ENCODE peak calls at places on chromosomes 12 and 14, in six cellular contexts. D is OCI-LY7, F is GM06990, E is brain microvascular endothelial cell, T is AG04449, J is GM12864. O is an unnamed sample.

GRCh38 chr12:69898236-69898635 is 73.2 kb downstream of the MYRFL start:
- DNase-seq in D (no peak), F (no peak), E (peak; percentile 18), T (peak; percentile 44), J (no peak), O (no peak)

GRCh38 chr12:52438305-52439301 is 4.4 kb upstream of the KRT75 start:
- DNase-seq in D (no peak), F (no peak), E (no peak), T (no peak), J (no peak), O (no peak)

GRCh38 chr12:132771126-132771838 is 9.7 kb upstream of the ANKLE2 start:
- DNase-seq in D (peak; percentile 92), F (peak; percentile 70), E (no peak), T (no peak), J (peak; percentile 73), O (peak; percentile 16)

GRCh38 chr14:36683083-36683724 is 21.5 kb downstream of the PAX9 start:
- DNase-seq in D (no peak), F (no peak), E (no peak), T (no peak), J (no peak), O (no peak)

GRCh38 chr14:103056322-103057027 is 874 bp downstream of the CDC42BPB start:
- DNase-seq in D (no peak), F (no peak), E (peak; percentile 61), T (no peak), J (no peak), O (no peak)

GRCh38 chr14:104155513-104155912 is 17.1 kb downstream of the KIF26A start:
- DNase-seq in D (no peak), F (no peak), E (no peak), T (no peak), J (no peak), O (no peak)

GRCh38 chr14:70812124-70812818 is 3.0 kb upstream of the MAP3K9 start:
- DNase-seq in D (no peak), F (no peak), E (no peak), T (no peak), J (no peak), O (no peak)

GRCh38 chr12:92539966-92540791 is 162.6 kb upstream of the PLEKHG7 start:
- DNase-seq in D (peak; percentile 24), F (no peak), E (no peak), T (no peak), J (no peak), O (no peak)

GRCh38 chr12:60324746-60325145 is 728.9 kb downstream of the SLC16A7 start:
- DNase-seq in D (no peak), F (no peak), E (no peak), T (no peak), J (no peak), O (no peak)

GRCh38 chr12:31029466-31029865 is 44.2 kb upstream of the DDX11 start:
- DNase-seq in D (peak; percentile 55), F (no peak), E (no peak), T (no peak), J (no peak), O (no peak)

GRCh38 chr12:31031951-31032335 is 41.7 kb upstream of the DDX11 start:
- DNase-seq in D (peak; percentile 51), F (no peak), E (no peak), T (no peak), J (no peak), O (no peak)

GRCh38 chr12:31033681-31034080 is 40.0 kb upstream of the DDX11 start:
- DNase-seq in D (no peak), F (no peak), E (no peak), T (no peak), J (no peak), O (no peak)

GRCh38 chr12:31033146-31033545 is 40.5 kb upstream of the DDX11 start:
- DNase-seq in D (no peak), F (no peak), E (no peak), T (no peak), J (no peak), O (no peak)

DNA sequence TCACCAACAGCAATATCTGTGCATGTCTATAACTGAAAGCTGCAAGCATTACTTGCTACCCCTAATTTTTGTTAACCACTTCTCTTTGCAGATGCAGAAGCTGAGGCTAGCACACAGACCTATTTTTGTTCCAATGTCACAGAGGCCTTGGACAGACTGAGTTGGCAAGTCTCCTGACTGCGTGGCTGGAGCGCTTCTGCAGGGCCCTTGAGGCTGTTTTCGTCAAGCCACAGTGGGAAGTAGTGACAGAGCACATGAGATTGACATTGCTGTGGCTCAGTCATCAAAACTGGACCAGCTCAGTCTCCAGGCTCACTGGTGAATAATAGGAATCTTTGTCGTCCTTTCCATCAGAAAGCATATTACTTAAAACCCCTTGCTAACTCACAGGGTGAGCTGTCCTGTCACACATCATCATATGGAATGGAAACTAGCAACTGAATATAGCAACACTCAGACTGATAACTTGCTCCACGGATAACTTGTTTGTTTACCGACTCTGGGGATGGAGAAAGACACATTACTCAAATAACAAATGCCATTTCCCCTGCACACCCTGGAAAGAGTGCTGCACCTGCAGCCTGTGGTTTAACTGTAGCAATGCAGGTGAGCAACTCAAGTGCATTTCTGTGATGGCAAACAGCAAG is 43.6 kb upstream of the DDX11 start:
- DNase-seq in D (peak; percentile 62), F (no peak), E (no peak), T (no peak), J (no peak), O (no peak)
- H3K4me3 ChIP-seq in D (peak overlapping the region; percentile 49), F (no peak overlapping the region), E (no peak overlapping the region), T (no peak overlapping the region), J (no peak overlapping the region), O (no peak overlapping the region)

DNA sequence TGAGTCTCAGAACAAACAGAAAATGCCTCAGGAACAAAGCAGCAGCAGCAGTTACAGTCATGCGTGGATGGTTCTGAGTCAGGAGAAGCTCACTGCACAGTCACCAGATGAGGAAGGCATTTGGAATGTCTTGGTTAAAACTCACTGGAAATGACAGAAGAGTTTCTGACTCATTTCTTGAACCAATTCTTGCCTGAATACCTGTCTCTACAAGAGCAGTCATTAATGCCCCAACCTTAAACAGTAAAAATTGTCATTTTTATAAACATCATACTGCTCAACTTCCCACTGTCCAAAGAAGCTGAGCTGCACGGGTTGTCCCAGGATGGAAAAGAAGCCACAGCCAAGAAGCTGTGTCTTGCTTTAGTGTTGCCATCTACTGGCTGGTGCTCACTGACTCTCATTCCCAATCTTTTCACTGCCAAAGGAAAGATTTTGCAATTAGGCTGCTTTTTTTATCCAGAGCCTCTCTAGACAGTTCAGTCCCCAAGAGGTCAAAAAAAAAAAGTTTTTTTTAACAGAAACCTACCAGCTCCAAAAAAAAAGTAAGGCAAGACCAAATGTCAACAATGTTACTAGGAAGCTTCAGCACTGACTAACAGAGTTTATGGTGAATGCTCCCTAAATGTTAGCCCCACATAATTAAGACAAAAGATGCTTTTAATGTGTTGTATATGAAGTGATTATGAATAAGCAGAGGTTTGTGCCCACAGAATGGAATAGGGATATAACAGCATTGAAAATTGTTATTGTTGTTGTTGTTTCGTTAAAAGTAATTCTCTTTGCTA is 40.4 kb downstream of the KICS2 start:
- DNase-seq in D (no peak), F (no peak), E (peak; percentile 95), T (peak; percentile 89), J (no peak), O (peak; percentile 88)
- TF ChIP-seq CTCF in D (peak; percentile 61), F (peak; percentile 5), E (peak; percentile 72), T (peak; percentile 59), J (peak; percentile 23), O (peak; percentile 64)

GRCh38 chr12:675562-675961 is 12.3 kb upstream of the NINJ2 start:
- DNase-seq in D (no peak), F (no peak), E (no peak), T (no peak), J (no peak), O (no peak)

GRCh38 chr12:674272-674781 is 11.1 kb upstream of the NINJ2 start:
- DNase-seq in D (peak; percentile 71), F (peak; percentile 84), E (no peak), T (no peak), J (peak; percentile 96), O (no peak)

GRCh38 chr12:668092-668481 is 4.8 kb upstream of the NINJ2 start:
- DNase-seq in D (no peak), F (no peak), E (no peak), T (no peak), J (no peak), O (no peak)

GRCh38 chr12:678747-679712 is 15.8 kb upstream of the NINJ2 start:
- DNase-seq in D (no peak), F (no peak), E (no peak), T (no peak), J (no peak), O (no peak)

GRCh38 chr12:673849-674248 is 10.6 kb upstream of the NINJ2 start:
- DNase-seq in D (no peak), F (no peak), E (no peak), T (no peak), J (no peak), O (no peak)
- H3K4me3 ChIP-seq in D (peak overlapping the region; percentile 47), F (peak overlapping the region; percentile 29), E (no peak overlapping the region), T (no peak overlapping the region), J (peak overlapping the region; percentile 24), O (no peak overlapping the region)

DNA sequence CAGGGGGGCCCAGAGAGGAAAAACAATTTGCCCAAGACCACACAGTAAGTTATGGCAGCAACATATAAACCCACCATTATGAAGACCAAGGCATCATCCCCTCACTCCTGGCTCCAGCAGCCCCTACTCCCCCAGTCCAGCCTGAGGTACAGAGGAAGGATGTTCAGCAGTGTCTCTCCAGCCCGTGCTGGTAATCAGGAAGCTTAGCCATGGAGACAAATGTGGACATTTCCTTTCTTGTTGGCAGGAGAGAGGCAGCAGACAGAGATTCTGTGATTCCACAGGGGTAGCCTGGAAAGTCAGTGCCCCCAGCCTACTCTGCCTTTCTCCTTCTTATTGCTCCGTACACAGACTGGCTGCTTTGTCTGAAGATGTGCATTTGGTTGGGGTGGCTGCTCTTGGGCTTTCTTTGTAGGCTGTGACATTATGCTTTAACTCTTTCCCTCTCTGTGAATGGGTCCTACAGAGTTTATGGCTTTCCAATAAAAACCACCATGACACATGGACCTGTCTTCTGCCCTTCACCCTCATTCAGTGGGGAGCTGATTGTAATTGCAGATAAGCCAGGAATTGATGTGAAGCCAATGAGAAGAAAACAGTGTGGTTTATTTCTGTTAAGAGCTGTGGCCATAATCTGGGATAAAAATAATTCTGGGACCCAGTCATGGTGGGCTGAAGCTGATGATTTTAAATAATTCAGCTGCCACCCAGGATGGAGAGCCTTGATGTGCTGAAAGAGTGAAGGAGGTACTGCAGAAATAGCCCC is 3.4 kb downstream of the RPH3A start:
- DNase-seq in D (no peak), F (no peak), E (no peak), T (no peak), J (no peak), O (no peak)
- TF ChIP-seq CTCF in D (no peak), F (no peak), E (no peak), T (no peak), J (no peak), O (no peak)

DNA sequence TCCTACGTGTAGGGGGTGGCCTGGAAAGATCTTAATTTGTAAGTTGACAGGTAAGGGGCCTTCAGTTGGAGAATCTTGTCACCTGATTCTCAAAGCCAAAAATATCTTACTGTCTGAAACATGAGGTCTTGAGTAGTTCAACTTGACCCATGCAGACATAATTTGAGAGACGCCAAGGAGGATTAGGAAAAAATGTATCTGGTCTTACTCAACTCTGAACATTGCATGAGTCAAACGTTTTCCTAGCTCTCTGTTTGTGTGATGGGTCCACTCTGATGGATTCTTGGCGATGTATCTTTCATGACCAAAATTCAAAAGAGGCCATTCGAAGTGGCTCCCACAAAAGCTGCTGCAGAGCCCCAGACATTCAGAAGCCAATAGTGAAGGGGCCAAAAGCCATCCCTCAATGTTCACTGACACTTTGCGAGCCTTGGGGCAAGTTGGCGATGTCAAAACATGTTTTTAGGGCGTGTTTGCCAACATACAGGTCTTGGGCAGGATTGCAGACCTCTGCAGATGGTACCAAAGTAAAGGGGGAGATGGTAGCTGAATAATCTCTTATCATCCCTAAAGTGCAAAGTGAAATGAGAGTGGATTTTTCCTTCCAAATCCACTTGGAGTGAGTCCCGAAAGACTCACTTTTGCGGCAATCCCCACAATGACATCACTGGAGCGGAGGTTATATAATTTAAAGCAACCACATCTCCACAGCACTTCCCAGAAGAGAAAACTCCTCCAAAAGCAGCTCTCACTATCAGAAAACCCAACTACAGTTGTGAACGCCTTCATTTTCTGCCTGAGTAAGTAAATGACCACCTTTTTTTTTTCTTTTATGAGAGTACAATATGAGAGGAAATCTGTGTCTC is at the start of gene BDKRB1:
- DNase-seq in D (no peak), F (no peak), E (no peak), T (peak; percentile 87), J (no peak), O (peak; percentile 89)
- H3K4me3 ChIP-seq in D (no peak within 1 kb of the TSS), F (no peak within 1 kb of the TSS), E (no peak within 1 kb of the TSS), T (peak within 1 kb of the TSS; percentile 56), J (no peak within 1 kb of the TSS), O (peak within 1 kb of the TSS; percentile 22)